ENCODE peak calls at places on chromosomes 6 and 20, in six cellular contexts. One of them, this sample, is unnamed.

GRCh38 chr6:6972456-6972855 is 135.3 kb upstream of the RREB1 start:
- DNase-seq in prostate gland: no peak
- DNase-seq in sigmoid colon: no peak
- DNase-seq in body of pancreas: no peak
- DNase-seq in heart left ventricle: no peak
- DNase-seq in IMR-90: peak
- DNase-seq in this sample: no peak

GRCh38 chr6:51569594-51569993 is 517.8 kb downstream of the PKHD1 start:
- DNase-seq in sigmoid colon: no peak
- DNase-seq in body of pancreas: no peak
- DNase-seq in heart left ventricle: no peak
- DNase-seq in IMR-90: no peak
- DNase-seq in prostate gland: no peak
- DNase-seq in this sample: no peak

GRCh38 chr6:151087861-151088598 is 151.7 kb upstream of the AKAP12 start:
- DNase-seq in prostate gland: no peak
- DNase-seq in sigmoid colon: no peak
- DNase-seq in body of pancreas: peak
- DNase-seq in heart left ventricle: peak
- DNase-seq in IMR-90: peak
- DNase-seq in this sample: peak

GRCh38 chr6:154542747-154543146 is 32.3 kb upstream of the CNKSR3 start:
- DNase-seq in prostate gland: no peak
- DNase-seq in sigmoid colon: no peak
- DNase-seq in heart left ventricle: no peak
- DNase-seq in IMR-90: no peak
- DNase-seq in body of pancreas: no peak
- DNase-seq in this sample: no peak

GRCh38 chr6:13045676-13046075 is 282.7 kb downstream of the TBC1D7 start:
- DNase-seq in body of pancreas: no peak
- DNase-seq in prostate gland: no peak
- DNase-seq in heart left ventricle: no peak
- DNase-seq in IMR-90: no peak
- DNase-seq in sigmoid colon: no peak
- DNase-seq in this sample: no peak

GRCh38 chr6:100612101-100612500 is 147.4 kb upstream of the SIM1 start:
- DNase-seq in prostate gland: no peak
- DNase-seq in body of pancreas: no peak
- DNase-seq in IMR-90: no peak
- DNase-seq in heart left ventricle: no peak
- DNase-seq in sigmoid colon: no peak
- DNase-seq in this sample: no peak

GRCh38 chr6:135440087-135440792 is 57.3 kb downstream of the AHI1 start:
- DNase-seq in heart left ventricle: no peak
- DNase-seq in body of pancreas: no peak
- DNase-seq in prostate gland: no peak
- DNase-seq in IMR-90: no peak
- DNase-seq in sigmoid colon: no peak
- DNase-seq in this sample: no peak

GRCh38 chr6:160178271-160178670 is 56.7 kb downstream of the SLC22A1 start:
- DNase-seq in heart left ventricle: no peak
- DNase-seq in body of pancreas: no peak
- DNase-seq in IMR-90: no peak
- DNase-seq in prostate gland: no peak
- DNase-seq in sigmoid colon: no peak
- DNase-seq in this sample: no peak

GRCh38 chr6:22631101-22631500 is 61.7 kb downstream of the HDGFL1 start:
- DNase-seq in IMR-90: peak
- DNase-seq in heart left ventricle: no peak
- DNase-seq in sigmoid colon: no peak
- DNase-seq in prostate gland: no peak
- DNase-seq in body of pancreas: no peak
- DNase-seq in this sample: no peak

GRCh38 chr6:17291778-17292177 is 10.6 kb downstream of the RBM24 start:
- DNase-seq in heart left ventricle: no peak
- DNase-seq in prostate gland: no peak
- DNase-seq in sigmoid colon: no peak
- DNase-seq in IMR-90: peak
- DNase-seq in body of pancreas: no peak
- DNase-seq in this sample: no peak

GRCh38 chr20:11212288-11212687 is 538.5 kb upstream of the JAG1 start:
- DNase-seq in body of pancreas: no peak
- DNase-seq in prostate gland: no peak
- DNase-seq in sigmoid colon: no peak
- DNase-seq in heart left ventricle: no peak
- DNase-seq in IMR-90: no peak
- DNase-seq in this sample: no peak

GRCh38 chr20:31577194-31577593 is 27.9 kb upstream of the ID1 start:
- DNase-seq in prostate gland: no peak
- DNase-seq in sigmoid colon: no peak
- DNase-seq in IMR-90: no peak
- DNase-seq in heart left ventricle: no peak
- DNase-seq in body of pancreas: no peak
- DNase-seq in this sample: no peak

GRCh38 chr6:24859608-24860007 is 60.9 kb upstream of the ARMH2 start:
- DNase-seq in prostate gland: no peak
- DNase-seq in sigmoid colon: no peak
- DNase-seq in IMR-90: no peak
- DNase-seq in body of pancreas: no peak
- DNase-seq in heart left ventricle: no peak
- DNase-seq in this sample: no peak

GRCh38 chr6:167737205-167737830 is 89.4 kb upstream of the AFDN start:
- DNase-seq in heart left ventricle: no peak
- DNase-seq in prostate gland: no peak
- DNase-seq in sigmoid colon: peak
- DNase-seq in IMR-90: no peak
- DNase-seq in body of pancreas: no peak
- DNase-seq in this sample: no peak

GRCh38 chr20:38209054-38209675 is 44.1 kb upstream of the TGM2 start:
- DNase-seq in heart left ventricle: peak
- DNase-seq in prostate gland: no peak
- DNase-seq in sigmoid colon: peak
- DNase-seq in body of pancreas: no peak
- DNase-seq in IMR-90: no peak
- DNase-seq in this sample: no peak

GRCh38 chr6:73451166-73452106 is 661 bp downstream of the CGAS start:
- DNase-seq in heart left ventricle: no peak
- DNase-seq in sigmoid colon: peak
- DNase-seq in prostate gland: peak
- DNase-seq in IMR-90: peak
- DNase-seq in body of pancreas: peak
- DNase-seq in this sample: no peak

GRCh38 chr20:32064667-32065066 is 12.6 kb downstream of the HCK start:
- DNase-seq in prostate gland: no peak
- DNase-seq in IMR-90: no peak
- DNase-seq in heart left ventricle: no peak
- DNase-seq in sigmoid colon: no peak
- DNase-seq in body of pancreas: no peak
- DNase-seq in this sample: no peak

GRCh38 chr6:44260451-44261297 is 3.3 kb upstream of the SLC35B2 start:
- DNase-seq in sigmoid colon: no peak
- DNase-seq in prostate gland: no peak
- DNase-seq in body of pancreas: no peak
- DNase-seq in IMR-90: no peak
- DNase-seq in heart left ventricle: no peak
- DNase-seq in this sample: no peak

GRCh38 chr6:44261581-44261980 is 3.8 kb downstream of the NFKBIE start:
- DNase-seq in sigmoid colon: no peak
- DNase-seq in IMR-90: no peak
- DNase-seq in prostate gland: no peak
- DNase-seq in heart left ventricle: no peak
- DNase-seq in body of pancreas: no peak
- DNase-seq in this sample: no peak

GRCh38 chr6:44263357-44264100 is 1.8 kb downstream of the NFKBIE start:
- DNase-seq in heart left ventricle: no peak
- DNase-seq in sigmoid colon: no peak
- DNase-seq in prostate gland: no peak
- DNase-seq in body of pancreas: peak
- DNase-seq in IMR-90: peak
- DNase-seq in this sample: no peak

GRCh38 chr6:44264154-44265002 is 973 bp downstream of the NFKBIE start:
- DNase-seq in IMR-90: peak
- DNase-seq in prostate gland: no peak
- DNase-seq in body of pancreas: no peak
- DNase-seq in heart left ventricle: peak
- DNase-seq in sigmoid colon: no peak
- DNase-seq in this sample: no peak

DNA sequence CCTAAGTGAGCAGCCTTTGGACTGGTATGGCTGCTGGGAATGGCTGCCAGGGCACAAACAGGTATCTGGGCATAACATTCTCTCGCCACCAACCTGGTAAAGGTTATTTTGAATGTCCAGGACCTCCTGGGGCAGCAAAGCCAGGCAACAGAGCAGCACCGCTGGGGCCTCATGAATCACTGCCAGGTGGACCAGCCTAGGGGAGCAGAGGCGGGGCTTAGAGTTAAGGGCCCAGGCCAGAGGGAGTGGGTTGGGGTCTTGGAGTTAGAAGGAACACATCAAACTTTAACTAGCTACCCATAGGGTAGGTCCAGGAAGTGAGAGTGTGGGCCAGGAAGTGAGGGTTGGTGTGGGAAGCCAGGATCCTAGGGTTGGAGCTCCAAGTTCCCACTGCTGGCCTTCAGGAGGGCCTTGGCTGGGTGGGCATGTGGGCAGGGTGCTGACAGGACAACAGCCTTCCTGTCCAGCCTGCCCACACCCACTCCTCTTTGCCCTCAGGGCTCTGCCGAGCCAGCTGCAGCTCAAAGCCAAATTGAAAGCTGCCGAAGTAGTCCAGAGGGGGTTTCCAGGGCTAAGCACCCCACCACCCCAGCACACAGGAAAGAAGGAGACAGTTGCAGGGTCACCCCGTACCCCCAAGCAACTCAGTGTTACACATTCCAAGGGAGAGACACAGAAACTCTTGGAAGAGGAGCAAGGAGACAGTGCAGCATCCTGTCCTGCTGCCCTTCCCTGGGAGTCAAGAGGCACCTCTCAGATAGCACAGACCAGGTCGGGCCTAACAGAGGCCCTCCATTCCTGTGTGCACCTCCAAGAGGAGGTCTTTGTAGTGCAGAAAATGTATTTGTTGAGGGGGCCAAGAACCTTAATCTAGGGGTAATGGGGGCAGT is 2.6 kb downstream of the NFKBIE start:
- DNase-seq in IMR-90: no peak
- DNase-seq in heart left ventricle: no peak
- DNase-seq in sigmoid colon: no peak
- DNase-seq in prostate gland: no peak
- DNase-seq in body of pancreas: no peak
- DNase-seq in this sample: no peak
- TF ChIP-seq POLR2A in IMR-90: no peak
- TF ChIP-seq POLR2A in heart left ventricle: no peak
- TF ChIP-seq POLR2A in sigmoid colon: no peak
- TF ChIP-seq POLR2A in prostate gland: no peak
- TF ChIP-seq POLR2A in body of pancreas: no peak
- TF ChIP-seq POLR2A in this sample: no peak

GRCh38 chr20:62389601-62390087 is 2.7 kb downstream of the RPS21 start:
- DNase-seq in body of pancreas: no peak
- DNase-seq in prostate gland: no peak
- DNase-seq in IMR-90: no peak
- DNase-seq in heart left ventricle: no peak
- DNase-seq in sigmoid colon: no peak
- DNase-seq in this sample: no peak

GRCh38 chr20:62391165-62392076 is 4.5 kb downstream of the RPS21 start:
- DNase-seq in heart left ventricle: no peak
- DNase-seq in body of pancreas: no peak
- DNase-seq in IMR-90: no peak
- DNase-seq in sigmoid colon: no peak
- DNase-seq in prostate gland: no peak
- DNase-seq in this sample: no peak

GRCh38 chr20:62388839-62389600 is 2.1 kb downstream of the RPS21 start:
- DNase-seq in IMR-90: no peak
- DNase-seq in heart left ventricle: no peak
- DNase-seq in body of pancreas: no peak
- DNase-seq in prostate gland: no peak
- DNase-seq in sigmoid colon: no peak
- DNase-seq in this sample: no peak

GRCh38 chr20:62392077-62392418 is 5.1 kb downstream of the RPS21 start:
- DNase-seq in heart left ventricle: no peak
- DNase-seq in prostate gland: no peak
- DNase-seq in IMR-90: no peak
- DNase-seq in body of pancreas: no peak
- DNase-seq in sigmoid colon: no peak
- DNase-seq in this sample: no peak

GRCh38 chr20:62390306-62391164 is 3.6 kb downstream of the RPS21 start:
- DNase-seq in body of pancreas: no peak
- DNase-seq in prostate gland: no peak
- DNase-seq in heart left ventricle: no peak
- DNase-seq in sigmoid colon: no peak
- DNase-seq in IMR-90: no peak
- DNase-seq in this sample: no peak
- TF ChIP-seq POLR2A in body of pancreas: no peak
- TF ChIP-seq POLR2A in prostate gland: no peak
- TF ChIP-seq POLR2A in heart left ventricle: no peak
- TF ChIP-seq POLR2A in sigmoid colon: no peak
- TF ChIP-seq POLR2A in IMR-90: peak
- TF ChIP-seq POLR2A in this sample: no peak

GRCh38 chr20:23357767-23358562 is 4.0 kb upstream of the GZF1 start:
- DNase-seq in heart left ventricle: peak
- DNase-seq in body of pancreas: peak
- DNase-seq in prostate gland: peak
- DNase-seq in IMR-90: peak
- DNase-seq in sigmoid colon: peak
- DNase-seq in this sample: peak
- TF ChIP-seq POLR2A in heart left ventricle: peak
- TF ChIP-seq POLR2A in body of pancreas: peak
- TF ChIP-seq POLR2A in prostate gland: peak
- TF ChIP-seq POLR2A in IMR-90: peak
- TF ChIP-seq POLR2A in sigmoid colon: peak
- TF ChIP-seq POLR2A in this sample: no peak

GRCh38 chr20:5544175-5544574 is 206.0 kb upstream of the SHLD1 start:
- DNase-seq in body of pancreas: no peak
- DNase-seq in heart left ventricle: no peak
- DNase-seq in sigmoid colon: no peak
- DNase-seq in prostate gland: no peak
- DNase-seq in IMR-90: no peak
- DNase-seq in this sample: no peak
- TF ChIP-seq POLR2A in body of pancreas: no peak
- TF ChIP-seq POLR2A in heart left ventricle: no peak
- TF ChIP-seq POLR2A in sigmoid colon: no peak
- TF ChIP-seq POLR2A in prostate gland: no peak
- TF ChIP-seq POLR2A in IMR-90: no peak
- TF ChIP-seq POLR2A in this sample: no peak

GRCh38 chr20:45972500-45973183 is 639 bp upstream of the ZNF335 start:
- DNase-seq in prostate gland: no peak
- DNase-seq in sigmoid colon: peak
- DNase-seq in heart left ventricle: no peak
- DNase-seq in IMR-90: no peak
- DNase-seq in body of pancreas: peak
- DNase-seq in this sample: no peak

GRCh38 chr20:45970646-45971424 is 1.2 kb downstream of the ZNF335 start:
- DNase-seq in IMR-90: peak
- DNase-seq in heart left ventricle: no peak
- DNase-seq in sigmoid colon: no peak
- DNase-seq in body of pancreas: peak
- DNase-seq in prostate gland: no peak
- DNase-seq in this sample: no peak

GRCh38 chr20:45971675-45972499 is at the start of gene ZNF335:
- DNase-seq in body of pancreas: peak
- DNase-seq in prostate gland: peak
- DNase-seq in IMR-90: peak
- DNase-seq in sigmoid colon: peak
- DNase-seq in heart left ventricle: peak
- DNase-seq in this sample: no peak

GRCh38 chr20:45969712-45970634 is 2.0 kb downstream of the ZNF335 start:
- DNase-seq in sigmoid colon: peak
- DNase-seq in prostate gland: peak
- DNase-seq in IMR-90: peak
- DNase-seq in body of pancreas: peak
- DNase-seq in heart left ventricle: no peak
- DNase-seq in this sample: no peak

GRCh38 chr20:45971425-45971674 is 653 bp downstream of the ZNF335 start:
- DNase-seq in sigmoid colon: no peak
- DNase-seq in body of pancreas: no peak
- DNase-seq in heart left ventricle: no peak
- DNase-seq in prostate gland: peak
- DNase-seq in IMR-90: no peak
- DNase-seq in this sample: no peak
- TF ChIP-seq POLR2A in sigmoid colon: no peak
- TF ChIP-seq POLR2A in body of pancreas: no peak
- TF ChIP-seq POLR2A in heart left ventricle: no peak
- TF ChIP-seq POLR2A in prostate gland: no peak
- TF ChIP-seq POLR2A in IMR-90: no peak
- TF ChIP-seq POLR2A in this sample: no peak